ENCODE peak calls at places on chromosome 7, in four cellular contexts. U is GM23248, J is uterus, B is HAP-1. G is an unnamed sample. For H3K27me3 and H3K36me3, the result is how much of the 10 kb centered on the place peaks cover.

GRCh38 chr7:99731638-99732374 is 3.2 kb downstream of the CYP3A7 start:
- DNase-seq in U (no peak), B (no peak), J (no peak), G (no peak)

GRCh38 chr7:150562919-150563318 is 4.3 kb upstream of the GIMAP4 start:
- DNase-seq in U (no peak), J (no peak), B (no peak), G (no peak)

GRCh38 chr7:24971333-24972165 is 8.4 kb downstream of the OSBPL3 start:
- DNase-seq in U (peak), J (no peak), B (no peak), G (no peak)

GRCh38 chr7:25642849-25643248 is 414.6 kb upstream of the NPVF start:
- DNase-seq in J (no peak), U (peak), B (no peak), G (no peak)

GRCh38 chr7:115707684-115708341 is 322.8 kb downstream of the TFEC start:
- DNase-seq in J (no peak), B (no peak), U (no peak), G (peak)

GRCh38 chr7:157601530-157601929 is 264.7 kb downstream of the DNAJB6 start:
- DNase-seq in B (no peak), U (no peak), J (no peak), G (no peak)

GRCh38 chr7:10237306-10237705 is 736.4 kb upstream of the PHF14 start:
- DNase-seq in J (no peak), U (no peak), B (no peak), G (peak)

GRCh38 chr7:33109758-33110238 is 594 bp upstream of the RP9 start:
- DNase-seq in J (no peak), B (no peak), U (peak), G (no peak)

GRCh38 chr7:36272567-36273269 is 116.9 kb upstream of the ANLN start:
- DNase-seq in B (no peak), U (no peak), J (no peak), G (no peak)

GRCh38 chr7:139181404-139181803 is 49.6 kb upstream of the UBN2 start:
- DNase-seq in J (no peak), U (peak), B (no peak), G (no peak)

GRCh38 chr7:85554294-85554877 is 367.5 kb upstream of the SEMA3D start:
- DNase-seq in J (no peak), B (peak), U (peak), G (peak)

GRCh38 chr7:122674502-122674901 is 24.4 kb downstream of the RNF133 start:
- DNase-seq in J (no peak), B (no peak), U (peak), G (no peak)

GRCh38 chr7:31883761-31884164 is 186.4 kb downstream of the PDE1C start:
- DNase-seq in J (peak), B (no peak), U (peak), G (no peak)

GRCh38 chr7:104240400-104240799 is 32.6 kb upstream of the ORC5 start:
- DNase-seq in B (no peak), J (no peak), U (no peak), G (no peak)

GRCh38 chr7:139767561-139767982 is 10.2 kb downstream of the HIPK2 start:
- DNase-seq in B (no peak), U (no peak), J (no peak), G (no peak)

GRCh38 chr7:29146888-29147609 is 712 bp upstream of the CPVL start:
- DNase-seq in U (peak), J (peak), B (peak), G (peak)

GRCh38 chr7:140625908-140626868 is 14.4 kb downstream of the DENND2A start:
- DNase-seq in B (peak), U (peak), J (peak), G (peak)

GRCh38 chr7:55438085-55438764 is 73.1 kb downstream of the LANCL2 start:
- DNase-seq in B (no peak), U (no peak), J (no peak), G (no peak)

GRCh38 chr7:130277763-130278643 is 11.3 kb downstream of the CPA2 start:
- DNase-seq in J (peak), B (peak), U (peak), G (no peak)

GRCh38 chr7:122845286-122845685 is 41.0 kb downstream of the CADPS2 start:
- DNase-seq in U (no peak), B (no peak), J (no peak), G (no peak)

GRCh38 chr7:23462846-23463245 is 7.4 kb downstream of the IGF2BP3 start:
- DNase-seq in B (no peak), U (peak), J (no peak), G (no peak)

GRCh38 chr7:120064565-120064964 is 208.4 kb upstream of the KCND2 start:
- DNase-seq in J (no peak), B (no peak), U (peak), G (peak)

GRCh38 chr7:25481891-25482290 is 253.6 kb upstream of the NPVF start:
- DNase-seq in U (no peak), B (no peak), J (no peak), G (no peak)

GRCh38 chr7:141463986-141464385 is 87.2 kb upstream of the AGK start:
- DNase-seq in B (no peak), U (no peak), J (no peak), G (no peak)

GRCh38 chr7:158957507-158957900 is 101.1 kb downstream of the DYNC2I1 start:
- DNase-seq in U (no peak), B (no peak), J (no peak), G (no peak)

GRCh38 chr7:75584385-75584784 is 92.3 kb downstream of the SPDYE5 start:
- DNase-seq in U (no peak), J (no peak), B (no peak), G (no peak)

GRCh38 chr7:73717991-73718405 is 1.5 kb downstream of the STX1A start:
- DNase-seq in J (no peak), B (no peak), U (peak), G (peak)

GRCh38 chr7:28041508-28042314 is 138.9 kb downstream of the JAZF1 start:
- DNase-seq in U (peak), B (no peak), J (no peak), G (no peak)

GRCh38 chr7:21771906-21772610 is 173.6 kb downstream of the CDCA7L start:
- DNase-seq in B (peak), J (no peak), U (peak), G (no peak)

GRCh38 chr7:92697414-92697813 is 107.2 kb upstream of the FAM133B start:
- DNase-seq in B (no peak), U (no peak), J (no peak), G (no peak)

GRCh38 chr7:27409776-27410175 is 167.2 kb downstream of the EVX1 start:
- DNase-seq in J (no peak), U (peak), B (no peak), G (no peak)

GRCh38 chr7:65962033-65962432 is 20.0 kb downstream of the GUSB start:
- DNase-seq in B (no peak), U (no peak), J (no peak), G (no peak)

GRCh38 chr7:119482209-119482608 is 790.8 kb upstream of the KCND2 start:
- DNase-seq in B (peak), U (peak), J (no peak), G (no peak)

GRCh38 chr7:24572421-24573007 is 738 bp upstream of the PALS2 start:
- DNase-seq in U (peak), J (peak), B (peak), G (peak)

GRCh38 chr7:44973610-44974401 is 5.0 kb downstream of the MYO1G start:
- DNase-seq in B (no peak), J (no peak), U (peak), G (no peak)

GRCh38 chr7:127532736-127533135 is 52.7 kb downstream of the GCC1 start:
- DNase-seq in U (no peak), J (no peak), B (no peak), G (no peak)
- H3K27me3 ChIP-seq in U (under half), J (under half), B (under half), G (under half)

DNA sequence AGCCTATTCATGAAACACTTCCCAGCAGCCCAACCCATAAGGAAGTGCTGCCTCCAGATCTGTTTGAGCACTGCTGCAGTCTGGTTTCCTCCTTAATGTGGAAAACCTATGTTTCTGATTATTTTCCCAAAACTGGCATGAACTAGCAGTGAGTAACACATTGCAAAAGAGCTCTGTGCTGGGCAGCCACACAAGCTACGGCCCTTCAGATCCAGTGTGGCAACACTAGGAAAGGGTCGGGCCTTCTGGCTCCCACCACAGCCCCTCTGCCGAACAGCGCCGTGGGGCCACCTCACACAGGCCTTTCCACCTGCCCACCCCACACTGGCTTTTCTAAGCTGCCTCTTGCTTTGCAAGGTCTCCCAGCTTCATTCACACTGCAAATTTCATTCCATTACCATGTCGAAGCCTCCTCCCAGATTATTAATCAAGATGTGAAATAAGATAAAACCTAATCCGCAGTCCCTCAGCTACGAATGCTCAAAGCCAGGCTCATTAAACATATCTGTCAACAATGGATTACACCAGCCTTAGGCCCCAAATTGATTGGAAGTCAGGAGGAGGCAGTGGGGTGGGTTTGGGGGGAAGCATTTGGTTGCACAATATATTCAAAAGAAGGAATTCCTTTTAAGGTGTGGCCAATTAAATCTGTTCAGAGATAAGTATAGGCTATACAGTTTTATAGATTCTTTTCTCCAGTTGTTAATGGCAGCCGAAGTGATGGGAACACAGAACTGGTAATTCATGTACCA is 223.8 kb downstream of the MTERF1 start:
- DNase-seq in B (peak), U (peak), J (no peak), G (no peak)
- H3K4me3 ChIP-seq in B (no peak), U (peak), J (no peak), G (no peak)

DNA sequence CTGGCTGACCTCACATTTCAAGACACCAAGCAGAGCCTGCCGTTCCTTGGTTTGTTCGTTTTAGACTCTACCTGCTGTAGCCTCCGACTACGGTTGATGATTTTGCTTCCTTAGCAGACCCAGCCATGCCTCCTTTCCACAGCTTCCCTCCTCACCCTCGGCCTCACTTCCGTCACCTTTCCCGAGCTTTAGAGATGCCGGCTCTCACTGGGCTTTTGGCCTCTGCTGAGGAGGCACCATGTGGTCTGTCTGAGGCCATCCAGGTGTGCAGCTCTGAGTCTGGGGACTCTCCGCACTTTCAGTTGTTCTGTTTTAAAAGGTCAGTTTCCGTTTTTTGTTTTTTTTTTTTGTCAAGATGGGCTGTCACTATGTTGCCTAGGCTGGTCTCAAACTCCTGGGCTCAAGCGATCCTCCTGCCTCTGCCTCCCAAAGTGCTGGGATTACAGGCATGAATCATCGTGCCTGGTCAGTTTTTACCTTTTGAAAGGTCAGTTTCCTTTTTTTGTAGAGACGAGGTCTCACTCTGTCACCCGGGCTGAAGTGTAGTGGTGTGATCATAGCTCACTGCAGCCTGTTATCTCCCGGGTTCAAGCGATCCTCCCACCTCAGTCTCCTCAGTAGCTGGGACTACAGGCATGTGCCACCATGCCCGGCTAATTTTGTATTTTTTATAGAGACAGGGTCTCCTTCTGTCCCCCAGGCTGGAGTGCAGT is 11.7 kb downstream of the ORAI2 start:
- DNase-seq in J (no peak), B (no peak), U (no peak), G (no peak)
- H3K36me3 ChIP-seq in J (under half), B (under half), U (under half), G (under half)

DNA sequence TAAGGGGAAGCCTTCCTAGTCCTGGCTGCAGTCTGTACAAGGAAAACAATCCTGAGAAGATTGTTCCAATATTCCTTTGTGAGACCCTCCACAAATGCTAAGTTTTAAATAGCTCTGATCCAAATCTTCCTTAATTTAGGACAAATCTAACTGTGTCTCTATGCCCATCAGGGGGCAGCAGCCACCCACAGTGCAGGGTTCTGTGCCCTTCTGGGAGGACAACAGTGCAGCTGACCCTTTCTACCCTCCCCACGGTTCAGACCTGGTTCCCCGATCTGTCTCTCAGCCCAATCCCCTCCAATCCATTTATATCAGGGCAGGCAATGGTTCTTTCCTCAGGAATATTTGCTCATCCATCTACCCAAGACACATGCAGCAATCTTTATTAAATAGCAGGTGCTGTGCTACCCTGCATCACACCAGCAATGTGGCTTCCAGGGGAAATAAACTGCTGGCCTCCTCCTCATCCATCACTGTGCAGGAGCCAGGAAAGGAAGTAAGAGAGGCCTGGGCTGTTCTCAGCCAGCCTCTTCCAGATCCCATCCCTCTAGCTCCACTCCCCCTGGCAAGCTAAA is 4.0 kb upstream of the RBM28 start:
- DNase-seq in B (peak), U (peak), J (peak), G (no peak)
- H3K27me3 ChIP-seq in B (under half), U (under half), J (under half), G (under half)

DNA sequence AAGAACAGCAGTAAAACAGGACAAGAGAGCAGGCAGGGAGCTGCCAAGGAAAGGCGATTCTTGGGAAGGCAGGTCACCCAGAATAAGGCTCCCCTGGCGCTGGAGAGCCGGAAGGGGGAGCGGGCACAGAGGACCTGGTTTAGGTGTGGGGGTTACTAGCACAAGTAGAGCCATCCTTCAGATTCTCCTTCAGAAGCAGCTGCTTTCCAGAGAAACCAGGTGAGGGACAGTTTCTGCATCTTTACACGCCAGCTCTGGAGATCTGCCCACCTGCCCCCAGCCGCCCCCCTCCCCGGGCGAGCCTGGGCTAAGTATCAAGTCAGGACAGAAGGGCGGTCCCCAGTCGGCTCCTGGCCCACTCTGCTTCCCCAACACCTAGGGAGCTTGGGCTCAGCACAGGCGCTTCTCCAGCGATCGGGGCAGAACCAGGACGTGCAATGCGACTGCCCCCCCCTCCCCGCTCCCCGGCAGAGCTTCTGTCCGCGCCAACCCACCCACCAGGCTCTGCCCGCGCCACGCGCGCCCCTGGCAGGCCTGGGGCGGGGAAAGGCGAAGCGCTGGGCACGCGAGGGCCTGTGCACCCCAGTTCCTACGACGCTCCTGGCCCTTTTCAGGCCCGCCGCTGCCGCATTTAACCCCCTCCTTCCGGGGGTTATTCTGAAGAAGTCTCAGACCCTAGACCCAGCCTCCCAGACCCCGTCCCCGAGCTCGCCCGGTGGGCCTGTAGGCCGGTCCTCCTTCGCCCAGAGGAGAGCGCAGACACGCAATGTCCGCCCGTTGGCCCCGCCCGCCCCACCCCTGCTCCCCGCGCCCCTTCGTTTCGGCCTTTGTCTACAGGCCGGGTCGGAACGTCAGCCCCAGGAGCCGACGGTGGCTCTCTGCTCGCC is 4.4 kb upstream of the EN2 start:
- DNase-seq in U (no peak), B (no peak), J (no peak), G (no peak)
- H3K4me3 ChIP-seq in U (no peak), B (no peak), J (no peak), G (no peak)

GRCh38 chr7:106255246-106255645 is 29.5 kb downstream of the NAMPT start:
- DNase-seq in U (no peak), J (no peak), B (no peak), G (no peak)
- H3K36me3 ChIP-seq in U (half or more), J (under half), B (under half), G (under half)

GRCh38 chr7:134374291-134374690 is 57.6 kb upstream of the SLC35B4 start:
- DNase-seq in U (no peak), J (no peak), B (no peak), G (no peak)
- H3K27me3 ChIP-seq in U (under half), J (under half), B (under half), G (under half)

G was measured in kidney epithelial cell.